ENCODE peak calls at places on chromosomes 11 and 22, in seven cellular contexts. One of them, this sample, is unnamed.

GRCh38 chr11:130819561-130819960 is 96.7 kb downstream of the SNX19 start:
- DNase-seq in fibroblast of lung: no peak
- DNase-seq in IMR-90: no peak
- DNase-seq in kidney: no peak
- DNase-seq in cardiac muscle cell: no peak
- DNase-seq in astrocyte of the spinal cord: no peak
- DNase-seq in neural crest cell: no peak
- DNase-seq in this sample: no peak

GRCh38 chr11:67389477-67389876 is 2.3 kb upstream of the RAD9A start:
- DNase-seq in neural crest cell: peak; percentile 64
- DNase-seq in astrocyte of the spinal cord: no peak
- DNase-seq in IMR-90: no peak
- DNase-seq in kidney: no peak
- DNase-seq in fibroblast of lung: no peak
- DNase-seq in cardiac muscle cell: peak; percentile 65
- DNase-seq in this sample: peak; percentile 74

GRCh38 chr22:46119729-46120419 is 30.5 kb upstream of the PPARA start:
- DNase-seq in cardiac muscle cell: no peak
- DNase-seq in kidney: peak; percentile 90
- DNase-seq in neural crest cell: no peak
- DNase-seq in IMR-90: peak; percentile 74
- DNase-seq in fibroblast of lung: peak; percentile 85
- DNase-seq in astrocyte of the spinal cord: peak; percentile 82
- DNase-seq in this sample: no peak

GRCh38 chr11:75246673-75247350 is 6.2 kb downstream of the TPBGL start:
- DNase-seq in neural crest cell: no peak
- DNase-seq in astrocyte of the spinal cord: no peak
- DNase-seq in fibroblast of lung: no peak
- DNase-seq in IMR-90: no peak
- DNase-seq in cardiac muscle cell: no peak
- DNase-seq in kidney: peak; percentile 44
- DNase-seq in this sample: no peak

GRCh38 chr22:22031183-22031560 is 48.6 kb upstream of the TOP3B start:
- DNase-seq in fibroblast of lung: no peak
- DNase-seq in neural crest cell: no peak
- DNase-seq in astrocyte of the spinal cord: no peak
- DNase-seq in cardiac muscle cell: no peak
- DNase-seq in kidney: no peak
- DNase-seq in IMR-90: no peak
- DNase-seq in this sample: no peak

GRCh38 chr22:45516923-45517675 is 14.4 kb downstream of the FBLN1 start:
- DNase-seq in kidney: no peak
- DNase-seq in cardiac muscle cell: peak; percentile 55
- DNase-seq in fibroblast of lung: peak; percentile 49
- DNase-seq in astrocyte of the spinal cord: peak; percentile 75
- DNase-seq in neural crest cell: no peak
- DNase-seq in IMR-90: peak; percentile 62
- DNase-seq in this sample: no peak

GRCh38 chr22:45163417-45164216 is at the start of gene NUP50:
- DNase-seq in fibroblast of lung: peak; percentile 97
- DNase-seq in cardiac muscle cell: peak; percentile 97
- DNase-seq in kidney: peak; percentile 98
- DNase-seq in IMR-90: peak; percentile 96
- DNase-seq in neural crest cell: peak; percentile 90
- DNase-seq in astrocyte of the spinal cord: peak; percentile 98
- DNase-seq in this sample: peak; percentile 97

GRCh38 chr22:44615602-44616180 is 86.3 kb upstream of the PRR5 start:
- DNase-seq in neural crest cell: no peak
- DNase-seq in IMR-90: no peak
- DNase-seq in astrocyte of the spinal cord: no peak
- DNase-seq in fibroblast of lung: no peak
- DNase-seq in kidney: peak; percentile 41
- DNase-seq in cardiac muscle cell: no peak
- DNase-seq in this sample: no peak

GRCh38 chr11:106520146-106520912 is 442.9 kb downstream of the AASDHPPT start:
- DNase-seq in astrocyte of the spinal cord: no peak
- DNase-seq in cardiac muscle cell: no peak
- DNase-seq in neural crest cell: no peak
- DNase-seq in kidney: no peak
- DNase-seq in IMR-90: no peak
- DNase-seq in fibroblast of lung: no peak
- DNase-seq in this sample: no peak

GRCh38 chr11:47941907-47942558 is 38.3 kb upstream of the PTPRJ start:
- DNase-seq in astrocyte of the spinal cord: no peak
- DNase-seq in IMR-90: no peak
- DNase-seq in cardiac muscle cell: no peak
- DNase-seq in kidney: no peak
- DNase-seq in neural crest cell: no peak
- DNase-seq in fibroblast of lung: no peak
- DNase-seq in this sample: no peak

GRCh38 chr22:41919357-41920224 is 4.7 kb upstream of the SHISA8 start:
- DNase-seq in neural crest cell: peak; percentile 64
- DNase-seq in kidney: no peak
- DNase-seq in IMR-90: peak; percentile 11
- DNase-seq in cardiac muscle cell: peak; percentile 75
- DNase-seq in fibroblast of lung: no peak
- DNase-seq in astrocyte of the spinal cord: peak; percentile 45
- DNase-seq in this sample: peak; percentile 90

GRCh38 chr11:18599739-18600230 is at the start of gene MISFA:
- DNase-seq in astrocyte of the spinal cord: no peak
- DNase-seq in IMR-90: peak; percentile 18
- DNase-seq in fibroblast of lung: no peak
- DNase-seq in cardiac muscle cell: no peak
- DNase-seq in kidney: no peak
- DNase-seq in neural crest cell: no peak
- DNase-seq in this sample: no peak

GRCh38 chr22:35622132-35622913 is 5.2 kb upstream of the MB start:
- DNase-seq in neural crest cell: no peak
- DNase-seq in kidney: peak; percentile 72
- DNase-seq in fibroblast of lung: no peak
- DNase-seq in cardiac muscle cell: peak; percentile 89
- DNase-seq in IMR-90: no peak
- DNase-seq in astrocyte of the spinal cord: no peak
- DNase-seq in this sample: peak; percentile 46

GRCh38 chr11:117281159-117281558 is 10.0 kb upstream of the BACE1-AS start:
- DNase-seq in IMR-90: peak; percentile 99
- DNase-seq in astrocyte of the spinal cord: peak; percentile 94
- DNase-seq in neural crest cell: no peak
- DNase-seq in fibroblast of lung: peak; percentile 93
- DNase-seq in cardiac muscle cell: no peak
- DNase-seq in kidney: no peak
- DNase-seq in this sample: no peak

GRCh38 chr11:30489513-30489912 is 96.6 kb downstream of the MPPED2 start:
- DNase-seq in kidney: no peak
- DNase-seq in cardiac muscle cell: no peak
- DNase-seq in fibroblast of lung: no peak
- DNase-seq in neural crest cell: no peak
- DNase-seq in IMR-90: no peak
- DNase-seq in astrocyte of the spinal cord: no peak
- DNase-seq in this sample: no peak

GRCh38 chr11:88597387-88597786 is 259.9 kb upstream of the CTSC start:
- DNase-seq in IMR-90: no peak
- DNase-seq in cardiac muscle cell: no peak
- DNase-seq in kidney: no peak
- DNase-seq in fibroblast of lung: no peak
- DNase-seq in neural crest cell: no peak
- DNase-seq in astrocyte of the spinal cord: no peak
- DNase-seq in this sample: no peak

GRCh38 chr11:19834761-19835160 is 122.1 kb downstream of the NAV2 start:
- DNase-seq in astrocyte of the spinal cord: no peak
- DNase-seq in IMR-90: peak; percentile 17
- DNase-seq in neural crest cell: no peak
- DNase-seq in kidney: no peak
- DNase-seq in fibroblast of lung: no peak
- DNase-seq in cardiac muscle cell: no peak
- DNase-seq in this sample: no peak

GRCh38 chr11:124801014-124801413 is 808 bp upstream of the MSANTD2 start:
- DNase-seq in astrocyte of the spinal cord: no peak
- DNase-seq in neural crest cell: no peak
- DNase-seq in cardiac muscle cell: no peak
- DNase-seq in IMR-90: peak; percentile 39
- DNase-seq in fibroblast of lung: peak; percentile 66
- DNase-seq in kidney: no peak
- DNase-seq in this sample: no peak

GRCh38 chr11:124978316-124978715 is 24.3 kb downstream of the CCDC15 start:
- DNase-seq in astrocyte of the spinal cord: no peak
- DNase-seq in IMR-90: no peak
- DNase-seq in kidney: no peak
- DNase-seq in neural crest cell: no peak
- DNase-seq in cardiac muscle cell: no peak
- DNase-seq in fibroblast of lung: no peak
- DNase-seq in this sample: no peak

GRCh38 chr11:119055901-119056300 is 1.1 kb downstream of the HYOU1 start:
- DNase-seq in neural crest cell: no peak
- DNase-seq in cardiac muscle cell: no peak
- DNase-seq in fibroblast of lung: peak; percentile 34
- DNase-seq in astrocyte of the spinal cord: peak; percentile 24
- DNase-seq in IMR-90: peak; percentile 37
- DNase-seq in kidney: no peak
- DNase-seq in this sample: no peak
- TF ChIP-seq CTCF in neural crest cell: no peak
- TF ChIP-seq CTCF in cardiac muscle cell: no peak
- TF ChIP-seq CTCF in fibroblast of lung: no peak
- TF ChIP-seq CTCF in astrocyte of the spinal cord: peak; percentile 5
- TF ChIP-seq CTCF in IMR-90: peak; percentile 17
- TF ChIP-seq CTCF in kidney: no peak
- TF ChIP-seq CTCF in this sample: no peak

GRCh38 chr11:22634897-22635629 is 9.4 kb upstream of the FANCF start:
- DNase-seq in IMR-90: peak; percentile 18
- DNase-seq in neural crest cell: no peak
- DNase-seq in cardiac muscle cell: no peak
- DNase-seq in fibroblast of lung: peak; percentile 51
- DNase-seq in kidney: no peak
- DNase-seq in astrocyte of the spinal cord: peak; percentile 43
- DNase-seq in this sample: no peak

GRCh38 chr11:22635689-22636088 is 10.1 kb upstream of the FANCF start:
- DNase-seq in cardiac muscle cell: no peak
- DNase-seq in neural crest cell: no peak
- DNase-seq in kidney: no peak
- DNase-seq in IMR-90: no peak
- DNase-seq in fibroblast of lung: no peak
- DNase-seq in astrocyte of the spinal cord: no peak
- DNase-seq in this sample: no peak

GRCh38 chr11:22633354-22633902 is 7.8 kb upstream of the FANCF start:
- DNase-seq in cardiac muscle cell: no peak
- DNase-seq in astrocyte of the spinal cord: no peak
- DNase-seq in fibroblast of lung: no peak
- DNase-seq in IMR-90: no peak
- DNase-seq in kidney: no peak
- DNase-seq in neural crest cell: no peak
- DNase-seq in this sample: no peak
- TF ChIP-seq CTCF in cardiac muscle cell: no peak
- TF ChIP-seq CTCF in astrocyte of the spinal cord: no peak
- TF ChIP-seq CTCF in fibroblast of lung: no peak
- TF ChIP-seq CTCF in IMR-90: no peak
- TF ChIP-seq CTCF in kidney: no peak
- TF ChIP-seq CTCF in neural crest cell: peak; percentile 29
- TF ChIP-seq CTCF in this sample: peak; percentile 12

DNA sequence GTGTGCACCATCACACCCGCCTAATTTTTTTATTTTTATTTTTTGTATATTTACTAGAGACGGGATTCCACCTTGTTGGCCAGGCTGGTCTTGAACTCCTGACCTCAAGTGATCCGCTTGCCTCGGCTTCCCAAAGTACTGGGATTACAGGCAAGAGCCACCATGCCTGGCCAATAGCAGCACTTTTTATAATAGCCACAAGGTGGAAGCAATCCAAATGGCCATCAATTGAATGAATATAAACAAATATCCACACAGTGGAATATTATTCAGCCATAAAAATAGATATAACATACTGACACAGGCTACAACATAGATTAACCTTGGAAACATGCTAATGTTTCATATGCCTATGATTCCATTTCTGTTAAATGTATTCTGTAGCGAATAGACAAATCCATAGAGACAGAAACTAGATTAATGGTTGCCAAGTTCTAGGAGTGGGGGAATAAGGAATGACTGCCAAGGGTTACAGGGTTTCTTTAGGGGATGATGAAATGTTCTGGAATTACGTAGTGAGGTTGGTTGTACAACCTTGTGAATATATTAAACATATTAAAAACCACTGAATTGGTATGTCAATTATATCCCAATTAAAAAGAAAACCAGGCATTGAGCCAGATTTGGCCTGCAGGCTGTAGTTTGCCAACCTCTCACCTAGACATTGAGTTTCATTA is 4.8 kb downstream of the VPS51 start:
- DNase-seq in kidney: no peak
- DNase-seq in cardiac muscle cell: no peak
- DNase-seq in fibroblast of lung: peak; percentile 44
- DNase-seq in IMR-90: no peak
- DNase-seq in neural crest cell: no peak
- DNase-seq in astrocyte of the spinal cord: no peak
- DNase-seq in this sample: no peak
- TF ChIP-seq CTCF in kidney: no peak
- TF ChIP-seq CTCF in cardiac muscle cell: peak; percentile 16
- TF ChIP-seq CTCF in fibroblast of lung: no peak
- TF ChIP-seq CTCF in IMR-90: no peak
- TF ChIP-seq CTCF in neural crest cell: peak; percentile 42
- TF ChIP-seq CTCF in astrocyte of the spinal cord: no peak
- TF ChIP-seq CTCF in this sample: peak; percentile 14

GRCh38 chr11:61952882-61953281 is 2.7 kb downstream of the BEST1 start:
- DNase-seq in kidney: no peak
- DNase-seq in fibroblast of lung: no peak
- DNase-seq in cardiac muscle cell: no peak
- DNase-seq in IMR-90: no peak
- DNase-seq in neural crest cell: no peak
- DNase-seq in astrocyte of the spinal cord: no peak
- DNase-seq in this sample: no peak

GRCh38 chr11:61955416-61956135 is 5.4 kb downstream of the BEST1 start:
- DNase-seq in fibroblast of lung: no peak
- DNase-seq in astrocyte of the spinal cord: no peak
- DNase-seq in kidney: peak; percentile 85
- DNase-seq in neural crest cell: no peak
- DNase-seq in cardiac muscle cell: peak; percentile 31
- DNase-seq in IMR-90: no peak
- DNase-seq in this sample: peak; percentile 47

GRCh38 chr11:61954106-61955030 is 4.2 kb downstream of the BEST1 start:
- DNase-seq in cardiac muscle cell: no peak
- DNase-seq in astrocyte of the spinal cord: no peak
- DNase-seq in IMR-90: no peak
- DNase-seq in kidney: no peak
- DNase-seq in fibroblast of lung: peak; percentile 45
- DNase-seq in neural crest cell: no peak
- DNase-seq in this sample: no peak

GRCh38 chr11:61956191-61957027 is 6.3 kb downstream of the BEST1 start:
- DNase-seq in fibroblast of lung: no peak
- DNase-seq in cardiac muscle cell: no peak
- DNase-seq in kidney: no peak
- DNase-seq in astrocyte of the spinal cord: no peak
- DNase-seq in IMR-90: no peak
- DNase-seq in neural crest cell: no peak
- DNase-seq in this sample: no peak

DNA sequence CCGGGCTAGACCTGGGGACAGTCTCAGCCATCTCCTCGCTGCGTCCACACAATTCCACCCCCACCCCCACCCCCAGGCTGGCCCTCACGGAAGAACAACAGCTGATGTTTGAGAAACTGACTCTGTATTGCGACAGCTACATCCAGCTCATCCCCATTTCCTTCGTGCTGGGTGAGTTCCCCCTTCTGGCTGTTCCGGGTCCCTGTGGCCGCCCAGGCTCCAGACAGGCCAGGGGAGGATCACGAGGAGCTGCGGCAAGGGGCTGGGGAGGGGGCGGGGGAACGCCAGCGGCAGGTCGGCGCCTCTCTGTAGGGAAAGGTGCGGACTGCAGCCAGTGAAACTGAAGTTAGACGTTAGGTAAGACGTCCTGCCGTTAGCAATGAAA is 4.9 kb downstream of the BEST1 start:
- DNase-seq in astrocyte of the spinal cord: peak; percentile 53
- DNase-seq in fibroblast of lung: peak; percentile 93
- DNase-seq in cardiac muscle cell: peak; percentile 57
- DNase-seq in IMR-90: peak; percentile 87
- DNase-seq in kidney: peak; percentile 90
- DNase-seq in neural crest cell: no peak
- DNase-seq in this sample: peak; percentile 52
- TF ChIP-seq CTCF in astrocyte of the spinal cord: peak; percentile 6
- TF ChIP-seq CTCF in fibroblast of lung: no peak
- TF ChIP-seq CTCF in cardiac muscle cell: peak; percentile 34
- TF ChIP-seq CTCF in IMR-90: peak; percentile 37
- TF ChIP-seq CTCF in kidney: peak; percentile 17
- TF ChIP-seq CTCF in neural crest cell: no peak
- TF ChIP-seq CTCF in this sample: no peak

This sample was measured in nephron progenitor cell.